ENCODE peak calls at places on chromosomes 7 and 10, in ten cellular contexts. X, L, T, F, N, Z, B, O, U and E are unnamed samples.

GRCh38 chr10:99346247-99346646 is 17.1 kb downstream of the CNNM1 start:
- DNase-seq in F (no peak), T (no peak), L (no peak), B (no peak), U (no peak), Z (no peak), N (no peak), X (no peak), O (no peak), E (no peak)

GRCh38 chr7:40676220-40676619 is 541.4 kb downstream of the SUGCT start:
- DNase-seq in F (no peak), U (no peak), L (no peak), N (no peak), T (no peak), X (no peak), Z (no peak), B (no peak), O (no peak), E (no peak)

GRCh38 chr7:25926009-25926408 is 226.0 kb upstream of the NFE2L3 start:
- DNase-seq in N (no peak), B (no peak), X (peak; percentile 71), U (no peak), L (peak; percentile 10), O (peak; percentile 96), F (no peak), T (no peak), Z (no peak), E (no peak)

GRCh38 chr7:87359366-87359765 is 13.9 kb downstream of the CROT start:
- DNase-seq in B (no peak), U (no peak), N (peak; percentile 42), T (no peak), O (no peak), L (peak; percentile 35), Z (peak; percentile 6), F (no peak), X (no peak), E (no peak)

GRCh38 chr7:95104739-95105138 is 197.3 kb downstream of the PPP1R9A start:
- DNase-seq in X (no peak), Z (no peak), U (no peak), L (no peak), N (peak; percentile 75), O (no peak), F (no peak), B (no peak), T (no peak), E (no peak)

GRCh38 chr10:3935933-3936359 is 150.9 kb upstream of the KLF6 start:
- DNase-seq in Z (no peak), N (no peak), X (no peak), F (no peak), T (peak; percentile 28), B (no peak), U (no peak), L (no peak), O (no peak), E (peak; percentile 37)

GRCh38 chr7:155844019-155844453 is 31.8 kb upstream of the SHH start:
- DNase-seq in T (no peak), U (no peak), Z (no peak), L (no peak), O (no peak), B (no peak), N (peak; percentile 45), F (peak; percentile 34), X (no peak), E (no peak)

GRCh38 chr10:21138769-21139324 is 241.7 kb upstream of the NEBL start:
- DNase-seq in Z (no peak), T (no peak), N (no peak), X (no peak), F (no peak), O (no peak), B (no peak), L (no peak), U (no peak), E (peak; percentile 32)

GRCh38 chr7:1619152-1620079 is 49.6 kb upstream of the PSMG3 start:
- DNase-seq in B (no peak), X (no peak), Z (no peak), N (no peak), T (no peak), O (no peak), U (no peak), F (no peak), L (no peak), E (no peak)

GRCh38 chr10:24849537-24850299 is 102.7 kb downstream of the PRTFDC1 start:
- DNase-seq in Z (no peak), X (no peak), T (no peak), O (no peak), L (no peak), B (no peak), F (no peak), U (no peak), N (no peak), E (no peak)

GRCh38 chr10:102434251-102434913 is 2.0 kb upstream of the CUEDC2 start:
- DNase-seq in U (no peak), N (peak; percentile 25), B (no peak), L (no peak), Z (no peak), X (no peak), F (no peak), O (peak; percentile 75), T (peak; percentile 64), E (no peak)